ENCODE peak calls at places on chromosomes 7 and 10, in five cellular contexts. E is CD8-positive, alpha-beta T cell; I is naive thymus-derived CD4-positive, alpha-beta T cell; R is hepatocyte; F is tibial nerve. K is an unnamed sample.

GRCh38 chr10:121158988-121159579 is 307.9 kb downstream of the WDR11 start:
- DNase-seq in E (no peak), I (no peak), R (peak; percentile 35), F (no peak), K (no peak)

GRCh38 chr7:115707684-115708341 is 322.8 kb downstream of the TFEC start:
- DNase-seq in E (no peak), I (no peak), R (no peak), F (no peak), K (no peak)

GRCh38 chr10:118394557-118395194 is 52.6 kb upstream of the FAM204A start:
- DNase-seq in E (no peak), I (no peak), R (no peak), F (no peak), K (no peak)

GRCh38 chr7:44106311-44107065 is 2.3 kb downstream of the AEBP1 start:
- DNase-seq in E (no peak), I (no peak), R (no peak), F (no peak), K (no peak)

GRCh38 chr7:129163875-129164544 is 19.5 kb downstream of the TSPAN33 start:
- DNase-seq in E (no peak), I (peak; percentile 31), R (peak; percentile 76), F (peak; percentile 64), K (no peak)

GRCh38 chr10:92010026-92010713 is 86.6 kb downstream of the BTAF1 start:
- DNase-seq in E (no peak), I (no peak), R (no peak), F (no peak), K (no peak)

GRCh38 chr7:87152897-87153641 is 816 bp downstream of the DMTF1 start:
- DNase-seq in E (peak; percentile 38), I (no peak), R (peak; percentile 53), F (peak; percentile 39), K (peak; percentile 51)

GRCh38 chr7:127983804-127984332 is 47.4 kb downstream of the LRRC4 start:
- DNase-seq in E (no peak), I (no peak), R (peak; percentile 49), F (no peak), K (no peak)

GRCh38 chr10:16440396-16441105 is 3.7 kb downstream of the PTER start:
- DNase-seq in E (no peak), I (no peak), R (peak; percentile 68), F (no peak), K (peak; percentile 64)

GRCh38 chr7:7653568-7654187 is 13.1 kb downstream of the UMAD1 start:
- DNase-seq in E (no peak), I (no peak), R (peak; percentile 16), F (no peak), K (no peak)

GRCh38 chr10:95459446-95459845 is 101.7 kb downstream of the SORBS1 start:
- DNase-seq in E (no peak), I (no peak), R (peak; percentile 58), F (no peak), K (no peak)

DNA sequence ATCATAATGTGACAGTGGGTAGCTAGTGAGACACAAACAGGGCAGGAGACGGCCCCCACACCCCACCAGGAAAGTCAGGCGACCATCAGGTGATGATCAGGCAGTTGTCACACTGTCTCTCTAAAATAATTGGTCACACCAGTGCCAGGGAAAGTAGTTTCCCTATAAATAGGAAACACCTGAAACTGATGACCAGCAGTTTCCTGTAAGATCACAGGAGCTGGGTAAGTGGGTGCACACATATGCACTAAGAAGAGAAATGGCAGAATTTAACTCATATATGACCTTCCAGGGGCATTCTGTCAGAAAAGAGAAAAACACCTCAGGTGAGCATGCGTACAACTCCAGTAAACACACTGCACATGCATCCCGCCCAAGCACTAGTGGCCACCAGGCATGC is 620.5 kb upstream of the GHITM start:
- DNase-seq in E (no peak), I (no peak), R (no peak), F (no peak), K (no peak)
- H3K27ac ChIP-seq in E (no peak overlapping the region), I (no peak overlapping the region), R (no peak overlapping the region), F (no peak overlapping the region), K (no peak overlapping the region)

DNA sequence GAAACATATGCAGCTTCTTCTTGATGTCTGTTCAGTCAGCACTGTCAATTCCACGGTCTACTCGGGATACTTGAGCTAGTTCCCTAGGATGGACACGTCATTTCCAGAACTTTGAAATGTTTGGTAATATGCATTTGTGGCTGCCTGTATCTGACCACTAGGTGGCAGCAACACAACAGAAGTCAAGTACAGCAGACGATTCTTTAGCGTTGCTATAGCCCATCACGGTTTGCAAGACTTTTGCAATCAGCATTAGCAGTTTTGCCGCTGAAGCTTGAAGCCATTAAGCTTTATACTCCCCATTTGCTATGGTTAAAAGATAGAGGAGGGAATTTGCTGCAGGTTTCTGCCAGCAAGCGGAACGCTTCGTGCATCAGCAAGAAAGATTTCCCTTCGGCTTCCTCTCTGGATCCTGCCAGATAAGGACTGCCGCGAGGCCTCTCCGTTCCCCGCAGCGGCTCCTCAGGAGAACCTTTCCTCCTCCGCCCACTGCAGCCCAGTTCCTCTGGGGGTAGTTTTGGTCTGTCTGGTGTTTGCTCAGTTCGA is 63.5 kb downstream of the ABCC2 start:
- DNase-seq in E (peak; percentile 72), I (peak; percentile 74), R (peak; percentile 93), F (peak; percentile 94), K (peak; percentile 70)
- H3K4me1 ChIP-seq in E (no peaks in the 10 kb centered on the region), I (peaks cover 5% of the 10 kb centered on the region), R (peaks cover 3% of the 10 kb centered on the region), F (peaks cover 12% of the 10 kb centered on the region), K (no peaks in the 10 kb centered on the region)

DNA sequence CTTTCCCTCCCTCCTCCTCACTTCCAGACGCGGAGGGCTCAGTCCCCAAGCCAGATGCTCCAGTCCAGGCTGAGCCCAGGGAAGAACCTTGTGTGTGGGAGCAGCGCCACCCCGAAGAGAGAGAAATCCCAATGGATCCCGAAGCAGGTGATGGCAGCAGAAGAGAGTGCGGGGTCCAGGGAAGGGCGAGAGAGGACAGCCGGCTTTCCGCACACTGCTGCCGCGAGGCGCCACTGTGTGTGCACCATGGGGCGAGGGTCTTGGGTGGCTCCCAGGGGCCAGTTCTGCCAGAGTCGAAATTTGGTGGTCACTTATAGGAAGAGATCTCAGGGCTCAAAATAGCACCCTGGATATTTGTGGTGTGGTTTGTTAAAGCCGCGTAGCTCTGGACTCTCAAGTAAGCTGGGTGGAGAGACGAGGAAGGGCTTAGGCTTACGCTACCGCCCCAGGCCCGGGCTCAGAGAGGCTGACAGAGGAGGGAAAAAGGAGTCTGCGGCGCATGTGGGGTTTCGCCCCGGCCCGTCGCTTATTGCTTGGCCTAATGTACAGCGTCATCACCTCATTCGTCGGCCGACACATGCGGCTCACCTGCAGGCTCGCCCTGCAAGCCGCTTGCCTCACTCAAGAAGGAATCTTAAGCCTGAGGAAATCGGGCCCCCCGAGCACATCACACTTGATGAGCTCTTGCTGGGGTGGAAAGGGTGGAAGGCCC is 12.1 kb downstream of the ZNF282 start:
- DNase-seq in E (no peak), I (no peak), R (no peak), F (no peak), K (no peak)
- H3K36me3 ChIP-seq in E (peaks cover 40% of the 10 kb centered on the region), I (no peaks in the 10 kb centered on the region), R (no peaks in the 10 kb centered on the region), F (no peaks in the 10 kb centered on the region), K (peaks cover 82% of the 10 kb centered on the region)

DNA sequence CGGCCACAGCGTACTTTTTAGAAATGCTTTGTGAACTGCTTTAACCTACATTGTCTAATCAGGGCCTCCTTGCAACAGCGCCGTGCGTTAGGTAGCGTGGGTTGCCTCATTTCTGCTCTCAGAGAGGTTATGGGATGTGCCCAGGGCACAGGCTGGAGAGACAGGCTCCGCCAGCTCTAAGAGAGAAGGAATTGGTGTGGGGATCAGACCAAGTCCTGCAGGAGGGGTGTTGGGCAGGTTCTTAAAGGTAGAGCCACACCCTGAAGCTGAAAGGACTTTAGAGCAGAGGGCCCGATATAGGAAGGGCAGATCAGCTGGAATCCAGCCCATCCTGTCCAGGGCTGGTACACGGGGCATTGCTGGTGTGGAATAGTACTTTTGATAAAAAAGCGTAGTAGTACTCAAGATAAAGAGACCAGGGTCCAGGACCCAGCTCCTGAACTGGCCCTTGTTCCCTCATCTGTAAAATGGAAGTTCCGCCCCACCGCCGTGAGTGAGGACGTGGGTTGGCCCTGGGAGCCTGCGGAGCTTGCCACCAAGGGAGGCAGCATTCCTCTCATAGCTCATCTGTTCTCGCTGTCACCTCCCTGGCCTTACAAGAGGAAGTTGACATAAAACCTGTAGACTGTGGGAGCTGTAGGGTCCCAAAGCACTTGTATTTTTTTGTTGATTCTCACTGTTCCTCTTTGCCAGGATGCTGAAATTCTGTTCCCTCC is 37.2 kb downstream of the TMEM120A start:
- DNase-seq in E (no peak), I (no peak), R (peak; percentile 59), F (no peak), K (peak; percentile 8)
- H3K27ac ChIP-seq in E (no peak overlapping the region), I (no peak overlapping the region), R (peak overlapping the region; percentile 79), F (no peak overlapping the region), K (no peak overlapping the region)

GRCh38 chr10:11548763-11549089 is 62.7 kb downstream of the USP6NL start:
- DNase-seq in E (no peak), I (no peak), R (no peak), F (no peak), K (no peak)
- H3K4me1 ChIP-seq in E (no peaks in the 10 kb centered on the region), I (no peaks in the 10 kb centered on the region), R (peaks cover 7% of the 10 kb centered on the region), F (peaks cover 33% of the 10 kb centered on the region), K (no peaks in the 10 kb centered on the region)